ENCODE peak calls at places on chromosomes 5 and 9, in four cellular contexts. Q is left colon, Z is left ventricle myocardium superior, I is left lung. E is an unnamed sample.

GRCh38 chr9:19281801-19282200 is 51.3 kb downstream of the DENND4C start:
- ATAC-seq in Q (no peak), Z (no peak), I (no peak), E (peak)

GRCh38 chr5:171157233-171157632 is 151.8 kb upstream of the TLX3 start:
- ATAC-seq in Q (no peak), Z (no peak), I (no peak), E (no peak)

GRCh38 chr5:43533646-43534045 is 18.7 kb upstream of the C5orf34 start:
- ATAC-seq in Q (no peak), Z (no peak), I (no peak), E (no peak)

GRCh38 chr5:95969646-95970358 is 8.2 kb upstream of the ELL2 start:
- ATAC-seq in Q (no peak), Z (no peak), I (peak), E (peak)

GRCh38 chr9:84300271-84300670 is 40.3 kb downstream of the SLC28A3 start:
- ATAC-seq in Q (no peak), Z (no peak), I (no peak), E (peak)

GRCh38 chr5:6365142-6365976 is 13.0 kb downstream of the MED10 start:
- ATAC-seq in Q (no peak), Z (no peak), I (no peak), E (no peak)

GRCh38 chr9:108889649-108890067 is 27.6 kb downstream of the ACTL7A start:
- ATAC-seq in Q (no peak), Z (peak), I (no peak), E (no peak)

GRCh38 chr5:68169898-68170297 is 45.7 kb upstream of the PIK3R1 start:
- ATAC-seq in Q (no peak), Z (peak), I (no peak), E (no peak)

GRCh38 chr5:132776932-132777208 is 169 bp downstream of the SEPTIN8 start:
- ATAC-seq in Q (peak), Z (peak), I (no peak), E (peak)

GRCh38 chr5:137997726-137998213 is 35.1 kb downstream of the FAM13B start:
- ATAC-seq in Q (no peak), Z (no peak), I (no peak), E (no peak)

GRCh38 chr5:89128097-89128496 is 245.1 kb upstream of the MEF2C start:
- ATAC-seq in Q (no peak), Z (no peak), I (no peak), E (no peak)

GRCh38 chr5:154197801-154198461 is 7.4 kb downstream of the GALNT10 start:
- ATAC-seq in Q (peak), Z (no peak), I (peak), E (peak)

GRCh38 chr5:78719504-78720233 is 71.1 kb upstream of the LHFPL2 start:
- ATAC-seq in Q (peak), Z (no peak), I (peak), E (no peak)

GRCh38 chr5:119274767-119275130 is 81.1 kb upstream of the TNFAIP8 start:
- ATAC-seq in Q (no peak), Z (no peak), I (peak), E (peak)

GRCh38 chr5:107026098-107026497 is 644.6 kb downstream of the EFNA5 start:
- ATAC-seq in Q (no peak), Z (no peak), I (no peak), E (no peak)

GRCh38 chr9:111807197-111807596 is 12.5 kb upstream of the SHOC1 start:
- ATAC-seq in Q (no peak), Z (no peak), I (no peak), E (no peak)

GRCh38 chr9:87618931-87619330 is 107.0 kb upstream of the CTSL start:
- ATAC-seq in Q (no peak), Z (no peak), I (no peak), E (no peak)

GRCh38 chr9:35684921-35685320 is 4.8 kb downstream of the TPM2 start:
- ATAC-seq in Q (no peak), Z (no peak), I (no peak), E (no peak)

GRCh38 chr5:169655353-169655752 is 18.3 kb downstream of the DOCK2 start:
- ATAC-seq in Q (no peak), Z (no peak), I (no peak), E (no peak)

GRCh38 chr5:54738118-54738972 is 220.8 kb downstream of the SNX18 start:
- ATAC-seq in Q (peak), Z (peak), I (peak), E (peak)

GRCh38 chr5:115309751-115310370 is 13.4 kb upstream of the CCDC112 start:
- ATAC-seq in Q (no peak), Z (peak), I (peak), E (peak)

GRCh38 chr9:112380102-112380581 is at the start of gene HSDL2:
- ATAC-seq in Q (peak), Z (peak), I (peak), E (peak)

GRCh38 chr9:33867747-33868429 is 50.9 kb downstream of the UBE2R2 start:
- ATAC-seq in Q (peak), Z (peak), I (peak), E (peak)

GRCh38 chr5:157213527-157214243 is 33.0 kb downstream of the ITK start:
- ATAC-seq in Q (no peak), Z (no peak), I (no peak), E (no peak)

GRCh38 chr9:92094655-92095054 is 20.6 kb downstream of the SPTLC1 start:
- ATAC-seq in Q (no peak), Z (no peak), I (no peak), E (no peak)

GRCh38 chr5:96968074-96968473 is 32.2 kb downstream of the LNPEP start:
- ATAC-seq in Q (no peak), Z (peak), I (peak), E (peak)

GRCh38 chr5:6845856-6846255 is 132.6 kb downstream of the TENT4A start:
- ATAC-seq in Q (no peak), Z (no peak), I (no peak), E (no peak)

GRCh38 chr5:122858451-122858850 is 13.0 kb downstream of the SNX24 start:
- ATAC-seq in Q (peak), Z (no peak), I (no peak), E (no peak)

GRCh38 chr5:73188764-73189521 is 15.9 kb downstream of the TMEM174 start:
- ATAC-seq in Q (peak), Z (no peak), I (no peak), E (no peak)

GRCh38 chr5:152560508-152561137 is 155.5 kb upstream of the NMUR2 start:
- ATAC-seq in Q (peak), Z (peak), I (peak), E (peak)

GRCh38 chr9:135053133-135053532 is 34.3 kb upstream of the OLFM1 start:
- ATAC-seq in Q (no peak), Z (no peak), I (no peak), E (no peak)

GRCh38 chr9:34577635-34578240 is 11.8 kb downstream of the CNTFR start:
- ATAC-seq in Q (no peak), Z (no peak), I (no peak), E (no peak)

GRCh38 chr5:143124593-143124992 is 278.9 kb downstream of the NR3C1 start:
- ATAC-seq in Q (no peak), Z (no peak), I (no peak), E (no peak)

GRCh38 chr5:164146223-164146622 is 640.8 kb downstream of the MAT2B start:
- ATAC-seq in Q (no peak), Z (no peak), I (no peak), E (no peak)

GRCh38 chr9:68969538-68969937 is 44.4 kb downstream of the PRKACG start:
- ATAC-seq in Q (peak), Z (no peak), I (no peak), E (no peak)

GRCh38 chr5:109836280-109836679 is 146.6 kb downstream of the MAN2A1 start:
- ATAC-seq in Q (no peak), Z (no peak), I (no peak), E (no peak)

GRCh38 chr5:180330810-180331646 is 22.1 kb downstream of the GFPT2 start:
- ATAC-seq in Q (no peak), Z (peak), I (peak), E (peak)

E was measured in esophagus mucosa.